ENCODE peak calls at places on chromosome 20, in six cellular contexts. T, K, X, J, H and R are unnamed samples.

GRCh38 chr20:37945034-37945660 is 42.2 kb downstream of the VSTM2L start:
- DNase-seq in T (no peak), K (no peak), X (no peak), J (peak; percentile 15), H (no peak), R (no peak)

GRCh38 chr20:23550227-23550626 is 18.1 kb downstream of the CST9L start:
- DNase-seq in T (no peak), K (no peak), X (no peak), J (no peak), H (no peak), R (no peak)

GRCh38 chr20:53611449-53611894 is 17.8 kb upstream of the ZNF217 start:
- DNase-seq in T (peak; percentile 99), K (peak; percentile 24), X (no peak), J (no peak), H (peak; percentile 100), R (peak; percentile 52)

GRCh38 chr20:9597547-9597946 is 83.2 kb downstream of the LAMP5 start:
- DNase-seq in T (no peak), K (no peak), X (no peak), J (no peak), H (no peak), R (no peak)

GRCh38 chr20:41121399-41121798 is 15.9 kb upstream of the PLCG1 start:
- DNase-seq in T (no peak), K (no peak), X (no peak), J (no peak), H (no peak), R (no peak)

GRCh38 chr20:56625837-56626236 is 3.3 kb upstream of the TFAP2C start:
- DNase-seq in T (no peak), K (peak; percentile 46), X (no peak), J (no peak), H (no peak), R (no peak)

GRCh38 chr20:49567421-49568256 is at the start of gene PTGIS:
- DNase-seq in T (no peak), K (peak; percentile 91), X (no peak), J (peak; percentile 81), H (no peak), R (no peak)

GRCh38 chr20:32908334-32909292 is 49.9 kb downstream of the EFCAB8 start:
- DNase-seq in T (no peak), K (no peak), X (no peak), J (no peak), H (no peak), R (no peak)

GRCh38 chr20:50041238-50041915 is 58.6 kb downstream of the SNAI1 start:
- DNase-seq in T (no peak), K (no peak), X (peak; percentile 67), J (no peak), H (no peak), R (no peak)

GRCh38 chr20:16098890-16099639 is 474.2 kb downstream of the KIF16B start:
- DNase-seq in T (no peak), K (no peak), X (no peak), J (no peak), H (no peak), R (no peak)

GRCh38 chr20:50649587-50649986 is 41.8 kb downstream of the RIPOR3 start:
- DNase-seq in T (no peak), K (no peak), X (no peak), J (no peak), H (no peak), R (no peak)

GRCh38 chr20:37265152-37265551 is 3.5 kb upstream of the GHRH start:
- DNase-seq in T (no peak), K (no peak), X (no peak), J (no peak), H (no peak), R (no peak)

GRCh38 chr20:31551163-31551562 is 36.9 kb downstream of the HM13 start:
- DNase-seq in T (no peak), K (no peak), X (no peak), J (no peak), H (no peak), R (no peak)

GRCh38 chr20:37356961-37357371 is 11.0 kb downstream of the SRC start:
- DNase-seq in T (no peak), K (no peak), X (peak; percentile 60), J (no peak), H (no peak), R (no peak)

GRCh38 chr20:51985013-51985415 is 182.7 kb upstream of the SALL4 start:
- DNase-seq in T (peak; percentile 96), K (no peak), X (no peak), J (no peak), H (peak; percentile 95), R (peak; percentile 18)

DNA sequence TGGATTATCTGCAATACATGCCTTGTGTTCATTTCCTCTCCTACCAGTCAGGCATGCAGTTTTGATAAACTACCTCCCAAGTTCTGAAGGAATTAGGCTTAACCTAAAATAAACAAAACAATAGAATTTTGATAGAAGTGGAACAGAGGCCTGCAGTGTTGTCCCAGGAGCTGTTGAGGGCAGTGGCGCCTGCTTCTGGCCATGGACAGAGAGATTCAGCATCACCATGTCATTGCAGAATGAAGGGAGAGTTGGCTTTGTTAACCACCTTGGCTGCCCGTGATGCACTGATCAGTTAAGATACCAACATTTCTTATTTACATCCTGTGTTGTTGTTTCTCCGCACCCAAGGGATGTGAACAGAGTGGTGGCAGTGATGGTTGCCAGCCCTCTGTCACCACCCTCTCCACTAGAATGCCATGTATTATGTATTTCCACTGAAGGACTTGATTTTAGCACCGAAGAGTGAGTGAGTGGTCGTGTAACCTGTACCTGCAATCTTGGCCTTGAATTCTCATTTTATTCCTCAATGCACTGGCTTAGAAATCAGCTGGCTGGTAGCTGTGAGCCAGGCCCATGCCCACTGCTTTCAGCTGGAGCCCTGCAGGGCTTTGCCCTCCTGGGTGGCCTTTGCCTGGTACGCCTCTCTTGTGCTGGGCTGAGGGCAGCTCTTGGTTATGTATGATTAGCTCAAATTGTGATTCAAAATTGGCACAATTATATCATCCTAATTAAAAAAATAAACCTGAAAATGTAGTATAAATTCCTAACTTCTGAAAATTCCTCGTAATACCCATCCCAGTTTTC is 56.5 kb downstream of the SHLD1 start:
- DNase-seq in T (no peak), K (peak; percentile 21), X (no peak), J (no peak), H (no peak), R (no peak)
- H2AFZ ChIP-seq in T (no peak overlapping the region), K (no peak overlapping the region), X (no peak overlapping the region), J (no peak overlapping the region), H (no peak overlapping the region), R (no peak overlapping the region)

GRCh38 chr20:13290724-13291123 is 69.7 kb downstream of the ISM1 start:
- DNase-seq in T (no peak), K (no peak), X (no peak), J (no peak), H (no peak), R (no peak)

GRCh38 chr20:13295637-13296036 is 74.6 kb downstream of the ISM1 start:
- DNase-seq in T (no peak), K (no peak), X (no peak), J (peak; percentile 54), H (no peak), R (no peak)

GRCh38 chr20:13294522-13294921 is 73.4 kb downstream of the ISM1 start:
- DNase-seq in T (no peak), K (no peak), X (no peak), J (no peak), H (no peak), R (no peak)

GRCh38 chr20:13291167-13291566 is 70.1 kb downstream of the ISM1 start:
- DNase-seq in T (no peak), K (no peak), X (no peak), J (no peak), H (no peak), R (no peak)

DNA sequence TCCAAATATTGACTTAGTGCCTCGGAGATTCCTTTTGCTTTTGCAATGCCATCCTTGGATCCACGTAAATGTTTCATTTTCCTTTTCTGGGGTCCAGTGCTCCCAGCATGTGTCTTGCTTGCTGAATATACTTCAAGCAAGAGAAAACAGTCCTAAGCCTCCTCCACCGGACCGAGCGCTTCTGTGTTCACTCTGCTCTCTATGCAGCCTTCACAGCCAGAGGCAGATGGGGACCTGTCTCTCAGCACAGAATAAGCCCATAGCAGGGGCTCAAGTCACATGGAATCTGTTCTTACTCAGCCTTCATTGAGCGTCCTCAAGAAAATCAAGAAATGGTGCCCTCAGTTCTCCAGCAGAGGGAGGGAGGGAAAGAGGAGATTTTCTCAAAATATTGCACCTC is 71.4 kb downstream of the ISM1 start:
- DNase-seq in T (no peak), K (no peak), X (no peak), J (no peak), H (no peak), R (no peak)
- H3K4me2 ChIP-seq in T (no peak overlapping the region), K (no peak overlapping the region), X (no peak overlapping the region), J (no peak overlapping the region), H (no peak overlapping the region), R (no peak overlapping the region)

GRCh38 chr20:17964632-17965031 is 4.0 kb downstream of the SNX5 start:
- DNase-seq in T (no peak), K (no peak), X (no peak), J (no peak), H (no peak), R (no peak)
- H3K4me1 ChIP-seq in T (peaks cover 15% of the 10 kb centered on the region), K (peaks cover 49% of the 10 kb centered on the region), X (peaks cover 78% of the 10 kb centered on the region), J (peaks cover 6% of the 10 kb centered on the region), H (peaks cover 14% of the 10 kb centered on the region), R (peaks cover 44% of the 10 kb centered on the region)

DNA sequence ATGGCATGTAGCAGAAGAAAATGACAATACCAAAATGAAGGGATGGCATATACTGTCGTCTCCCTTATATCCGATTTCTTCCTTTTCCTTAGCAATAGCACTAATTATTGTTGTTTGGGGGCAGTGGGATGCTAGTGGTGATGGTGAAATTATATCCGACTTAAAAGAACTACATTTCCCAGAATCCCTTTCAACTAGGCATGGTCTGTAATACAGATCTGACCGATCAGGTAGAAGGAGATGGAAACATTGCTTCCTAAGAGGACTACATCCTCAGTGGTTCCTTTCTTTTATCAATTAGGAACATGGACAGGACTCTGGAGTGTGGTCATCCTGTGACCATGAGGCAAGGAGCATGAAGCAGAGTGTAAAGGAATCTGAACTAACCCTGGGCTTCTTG is 532.6 kb downstream of the CBLN4 start:
- DNase-seq in T (no peak), K (peak; percentile 26), X (no peak), J (no peak), H (no peak), R (no peak)
- H2AFZ ChIP-seq in T (no peak overlapping the region), K (peak overlapping the region; percentile 44), X (no peak overlapping the region), J (peak overlapping the region; percentile 90), H (no peak overlapping the region), R (no peak overlapping the region)

GRCh38 chr20:64006490-64006889 is 25.6 kb downstream of the PRPF6 start:
- DNase-seq in T (no peak), K (no peak), X (no peak), J (no peak), H (no peak), R (no peak)

GRCh38 chr20:64005394-64005793 is 24.5 kb downstream of the PRPF6 start:
- DNase-seq in T (peak; percentile 16), K (no peak), X (no peak), J (no peak), H (no peak), R (no peak)

GRCh38 chr20:64003970-64004725 is 23.2 kb downstream of the PRPF6 start:
- DNase-seq in T (no peak), K (no peak), X (no peak), J (no peak), H (peak; percentile 39), R (no peak)

GRCh38 chr20:64009811-64010387 is 26.1 kb upstream of the C20orf204 start:
- DNase-seq in T (no peak), K (no peak), X (no peak), J (no peak), H (no peak), R (no peak)

DNA sequence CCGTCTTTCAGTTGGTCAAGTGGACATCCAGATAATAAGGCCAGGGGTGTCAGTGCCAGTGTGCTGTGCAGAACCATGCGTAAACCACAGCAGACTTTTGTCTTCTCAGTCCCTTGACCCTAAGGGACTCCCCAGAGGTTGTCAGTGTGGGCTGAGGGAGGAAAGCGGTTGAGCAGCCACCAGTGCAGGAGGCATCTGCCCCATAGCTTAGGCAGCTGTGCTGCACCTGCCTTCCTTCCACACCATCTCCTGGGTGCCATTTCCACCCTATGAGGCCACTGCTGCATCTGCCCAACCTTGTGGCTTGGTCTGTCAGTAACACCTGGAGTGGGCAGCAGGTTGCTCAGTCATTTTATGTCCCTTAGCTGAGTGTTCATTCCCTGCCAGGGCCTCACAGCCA is 26.0 kb downstream of the PRPF6 start:
- DNase-seq in T (no peak), K (no peak), X (no peak), J (no peak), H (no peak), R (no peak)
- H3K4me2 ChIP-seq in T (no peak overlapping the region), K (no peak overlapping the region), X (no peak overlapping the region), J (no peak overlapping the region), H (no peak overlapping the region), R (no peak overlapping the region)